ENCODE peak calls at places on chromosomes 12 and 14, in six cellular contexts. One of them, this sample, is unnamed.

GRCh38 chr14:57209561-57209960 is 59.1 kb downstream of the EXOC5 start:
- DNase-seq in Peyer's patch: no peak
- DNase-seq in stomach: no peak
- DNase-seq in IMR-90: peak; percentile 73
- DNase-seq in uterus: no peak
- DNase-seq in ovary: no peak
- DNase-seq in this sample: no peak

GRCh38 chr14:93041002-93041401 is 74.7 kb downstream of the ITPK1 start:
- DNase-seq in Peyer's patch: no peak
- DNase-seq in stomach: no peak
- DNase-seq in IMR-90: no peak
- DNase-seq in uterus: no peak
- DNase-seq in ovary: no peak
- DNase-seq in this sample: no peak

GRCh38 chr14:95319312-95320075 is at the start of gene CLMN:
- DNase-seq in Peyer's patch: peak; percentile 65
- DNase-seq in stomach: peak; percentile 53
- DNase-seq in IMR-90: peak; percentile 4
- DNase-seq in uterus: peak; percentile 60
- DNase-seq in ovary: peak; percentile 50
- DNase-seq in this sample: peak; percentile 15

GRCh38 chr12:57342207-57342691 is 88.6 kb downstream of the R3HDM2 start:
- DNase-seq in Peyer's patch: no peak
- DNase-seq in stomach: no peak
- DNase-seq in IMR-90: peak; percentile 54
- DNase-seq in uterus: no peak
- DNase-seq in ovary: peak; percentile 49
- DNase-seq in this sample: peak; percentile 90

GRCh38 chr12:53365245-53365904 is 14.6 kb upstream of the SP1 start:
- DNase-seq in Peyer's patch: no peak
- DNase-seq in stomach: no peak
- DNase-seq in IMR-90: peak; percentile 49
- DNase-seq in uterus: no peak
- DNase-seq in ovary: no peak
- DNase-seq in this sample: peak; percentile 32

GRCh38 chr14:99508896-99509629 is 27.9 kb downstream of the CCNK start:
- DNase-seq in Peyer's patch: no peak
- DNase-seq in stomach: peak; percentile 77
- DNase-seq in IMR-90: no peak
- DNase-seq in uterus: no peak
- DNase-seq in ovary: no peak
- DNase-seq in this sample: no peak

GRCh38 chr14:101734241-101734847 is 27.2 kb upstream of the PPP2R5C start:
- DNase-seq in Peyer's patch: no peak
- DNase-seq in stomach: no peak
- DNase-seq in IMR-90: no peak
- DNase-seq in uterus: no peak
- DNase-seq in ovary: no peak
- DNase-seq in this sample: no peak

GRCh38 chr14:76937181-76938091 is 91.1 kb downstream of the IRF2BPL start:
- DNase-seq in Peyer's patch: no peak
- DNase-seq in stomach: peak; percentile 39
- DNase-seq in IMR-90: peak; percentile 91
- DNase-seq in uterus: peak; percentile 73
- DNase-seq in ovary: peak; percentile 85
- DNase-seq in this sample: no peak

GRCh38 chr12:79776111-79776510 is 85.3 kb upstream of the PAWR start:
- DNase-seq in Peyer's patch: no peak
- DNase-seq in stomach: no peak
- DNase-seq in IMR-90: peak; percentile 68
- DNase-seq in uterus: no peak
- DNase-seq in ovary: no peak
- DNase-seq in this sample: no peak

GRCh38 chr14:104801284-104802119 is 601 bp downstream of the ZBTB42 start:
- DNase-seq in Peyer's patch: peak; percentile 66
- DNase-seq in stomach: peak; percentile 60
- DNase-seq in IMR-90: no peak
- DNase-seq in uterus: no peak
- DNase-seq in ovary: no peak
- DNase-seq in this sample: peak; percentile 54

GRCh38 chr14:104799239-104799599 is 1.7 kb upstream of the ZBTB42 start:
- DNase-seq in Peyer's patch: no peak
- DNase-seq in stomach: no peak
- DNase-seq in IMR-90: no peak
- DNase-seq in uterus: no peak
- DNase-seq in ovary: no peak
- DNase-seq in this sample: no peak

GRCh38 chr14:104798300-104799238 is 2.3 kb upstream of the ZBTB42 start:
- DNase-seq in Peyer's patch: no peak
- DNase-seq in stomach: no peak
- DNase-seq in IMR-90: no peak
- DNase-seq in uterus: no peak
- DNase-seq in ovary: no peak
- DNase-seq in this sample: no peak

GRCh38 chr14:104800600-104801283 is at the start of gene ZBTB42:
- DNase-seq in Peyer's patch: peak; percentile 94
- DNase-seq in stomach: peak; percentile 95
- DNase-seq in IMR-90: peak; percentile 48
- DNase-seq in uterus: peak; percentile 66
- DNase-seq in ovary: peak; percentile 67
- DNase-seq in this sample: peak; percentile 78

GRCh38 chr14:104799657-104800599 is 973 bp upstream of the ZBTB42 start:
- DNase-seq in Peyer's patch: peak; percentile 91
- DNase-seq in stomach: peak; percentile 90
- DNase-seq in IMR-90: peak; percentile 67
- DNase-seq in uterus: peak; percentile 88
- DNase-seq in ovary: peak; percentile 91
- DNase-seq in this sample: peak; percentile 93
- TF ChIP-seq POLR2A in Peyer's patch: no peak
- TF ChIP-seq POLR2A in stomach: no peak
- TF ChIP-seq POLR2A in IMR-90: no peak
- TF ChIP-seq POLR2A in uterus: peak; percentile 56
- TF ChIP-seq POLR2A in ovary: peak; percentile 50
- TF ChIP-seq POLR2A in this sample: no peak

DNA sequence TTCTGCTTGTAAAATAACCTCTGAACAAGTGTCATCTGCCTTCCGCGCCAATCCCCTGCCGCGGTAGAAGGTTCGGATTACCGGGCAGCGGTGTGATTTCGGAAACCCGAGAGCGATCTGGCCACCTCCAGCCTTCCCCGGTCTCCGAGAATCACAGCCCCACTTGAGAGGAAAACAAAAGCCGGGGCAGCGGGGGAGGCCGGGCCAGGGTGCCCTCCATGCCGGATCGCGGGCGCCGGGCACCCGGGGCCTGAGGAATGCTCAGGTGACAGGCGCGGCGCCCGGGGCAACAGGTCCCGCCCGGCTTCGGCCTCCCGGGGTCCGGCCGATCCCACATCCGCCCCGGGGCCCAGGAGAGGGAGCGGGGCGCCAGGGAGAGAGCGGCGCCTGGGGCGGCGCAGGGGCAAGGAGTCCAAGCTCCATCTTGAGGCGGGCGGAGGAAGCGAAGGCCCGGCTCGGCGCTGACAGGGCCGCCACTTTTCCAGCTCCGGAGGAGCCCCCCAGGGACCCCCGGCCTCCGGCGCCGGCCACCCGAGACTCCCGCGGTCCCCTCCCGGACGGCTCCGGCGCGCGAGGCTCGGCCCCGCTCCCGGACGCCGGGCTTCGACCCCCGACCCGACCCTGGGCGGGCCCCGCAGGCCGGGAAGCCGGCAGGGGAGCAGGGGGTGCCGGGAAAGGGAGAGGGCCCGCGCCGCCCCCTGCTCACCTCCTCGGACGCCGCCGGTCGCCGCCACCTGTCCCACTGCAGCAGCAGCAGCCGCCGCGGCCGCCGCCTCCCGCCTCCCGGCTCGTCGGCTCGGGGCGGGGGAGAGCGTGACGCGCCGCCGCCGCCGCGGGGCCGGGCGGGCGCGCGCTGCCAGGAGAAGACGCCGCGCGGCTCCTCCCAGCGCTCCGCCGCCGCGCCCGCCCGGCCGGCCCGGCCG is at the start of gene CLIP1:
- DNase-seq in Peyer's patch: peak; percentile 82
- DNase-seq in stomach: peak; percentile 72
- DNase-seq in IMR-90: peak; percentile 65
- DNase-seq in uterus: peak; percentile 69
- DNase-seq in ovary: peak; percentile 71
- DNase-seq in this sample: peak; percentile 86
- TF ChIP-seq POLR2A in Peyer's patch: peak; percentile 21
- TF ChIP-seq POLR2A in stomach: no peak
- TF ChIP-seq POLR2A in IMR-90: peak; percentile 75
- TF ChIP-seq POLR2A in uterus: peak; percentile 89
- TF ChIP-seq POLR2A in ovary: peak; percentile 65
- TF ChIP-seq POLR2A in this sample: peak; percentile 19

GRCh38 chr12:96265400-96265799 is 71.2 kb downstream of the ELK3 start:
- DNase-seq in Peyer's patch: no peak
- DNase-seq in stomach: no peak
- DNase-seq in IMR-90: no peak
- DNase-seq in uterus: no peak
- DNase-seq in ovary: no peak
- DNase-seq in this sample: no peak

GRCh38 chr12:96265836-96266235 is 71.7 kb downstream of the ELK3 start:
- DNase-seq in Peyer's patch: no peak
- DNase-seq in stomach: no peak
- DNase-seq in IMR-90: no peak
- DNase-seq in uterus: no peak
- DNase-seq in ovary: no peak
- DNase-seq in this sample: no peak

GRCh38 chr12:96261557-96261956 is 67.4 kb downstream of the ELK3 start:
- DNase-seq in Peyer's patch: no peak
- DNase-seq in stomach: no peak
- DNase-seq in IMR-90: peak; percentile 20
- DNase-seq in uterus: no peak
- DNase-seq in ovary: no peak
- DNase-seq in this sample: no peak

GRCh38 chr12:96263449-96263902 is 69.3 kb downstream of the ELK3 start:
- DNase-seq in Peyer's patch: no peak
- DNase-seq in stomach: peak; percentile 53
- DNase-seq in IMR-90: peak; percentile 46
- DNase-seq in uterus: no peak
- DNase-seq in ovary: no peak
- DNase-seq in this sample: no peak

GRCh38 chr12:96266238-96266637 is 72.1 kb downstream of the ELK3 start:
- DNase-seq in Peyer's patch: no peak
- DNase-seq in stomach: no peak
- DNase-seq in IMR-90: no peak
- DNase-seq in uterus: no peak
- DNase-seq in ovary: no peak
- DNase-seq in this sample: no peak
- TF ChIP-seq POLR2A in Peyer's patch: no peak
- TF ChIP-seq POLR2A in stomach: no peak
- TF ChIP-seq POLR2A in IMR-90: no peak
- TF ChIP-seq POLR2A in uterus: no peak
- TF ChIP-seq POLR2A in ovary: no peak
- TF ChIP-seq POLR2A in this sample: no peak

GRCh38 chr12:27523642-27524488 is at the start of gene PPFIBP1:
- DNase-seq in Peyer's patch: peak; percentile 100
- DNase-seq in stomach: peak; percentile 99
- DNase-seq in IMR-90: peak; percentile 97
- DNase-seq in uterus: peak; percentile 100
- DNase-seq in ovary: peak; percentile 100
- DNase-seq in this sample: peak; percentile 94
- TF ChIP-seq POLR2A in Peyer's patch: peak; percentile 88
- TF ChIP-seq POLR2A in stomach: peak; percentile 69
- TF ChIP-seq POLR2A in IMR-90: peak; percentile 90
- TF ChIP-seq POLR2A in uterus: peak; percentile 91
- TF ChIP-seq POLR2A in ovary: peak; percentile 93
- TF ChIP-seq POLR2A in this sample: peak; percentile 54

GRCh38 chr12:1606021-1606622 is 11.7 kb upstream of the FBXL14 start:
- DNase-seq in Peyer's patch: peak; percentile 87
- DNase-seq in stomach: peak; percentile 96
- DNase-seq in IMR-90: peak; percentile 84
- DNase-seq in uterus: peak; percentile 87
- DNase-seq in ovary: peak; percentile 96
- DNase-seq in this sample: peak; percentile 93
- TF ChIP-seq POLR2A in Peyer's patch: peak; percentile 42
- TF ChIP-seq POLR2A in stomach: no peak
- TF ChIP-seq POLR2A in IMR-90: no peak
- TF ChIP-seq POLR2A in uterus: peak; percentile 30
- TF ChIP-seq POLR2A in ovary: peak; percentile 60
- TF ChIP-seq POLR2A in this sample: peak; percentile 69

DNA sequence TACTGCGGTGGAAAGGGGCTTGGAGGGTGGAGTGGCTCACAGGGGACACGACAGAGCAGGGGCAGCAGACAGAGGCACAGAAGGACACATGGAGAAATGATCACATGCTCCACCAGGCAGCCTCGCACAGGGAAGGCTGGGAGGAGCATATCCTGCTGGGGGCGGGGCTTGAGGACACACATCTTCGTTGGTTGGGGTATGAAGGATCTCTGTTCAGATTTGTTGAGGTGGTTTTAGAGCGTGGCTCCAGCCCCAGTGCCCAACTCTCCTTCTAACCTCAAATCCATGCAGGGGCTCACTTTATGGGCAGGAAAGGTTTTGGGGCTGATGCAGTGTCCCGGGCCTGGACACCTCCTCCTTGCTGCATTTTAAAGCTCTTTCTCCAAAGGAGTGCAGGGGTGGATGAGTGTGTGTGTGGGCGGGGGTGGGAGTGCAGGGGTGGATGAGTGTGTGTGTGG is 741 bp upstream of the P3H3 start:
- DNase-seq in Peyer's patch: peak; percentile 81
- DNase-seq in stomach: peak; percentile 79
- DNase-seq in IMR-90: peak; percentile 79
- DNase-seq in uterus: peak; percentile 92
- DNase-seq in ovary: peak; percentile 94
- DNase-seq in this sample: no peak
- TF ChIP-seq POLR2A in Peyer's patch: no peak
- TF ChIP-seq POLR2A in stomach: no peak
- TF ChIP-seq POLR2A in IMR-90: no peak
- TF ChIP-seq POLR2A in uterus: peak; percentile 21
- TF ChIP-seq POLR2A in ovary: peak; percentile 15
- TF ChIP-seq POLR2A in this sample: no peak

DNA sequence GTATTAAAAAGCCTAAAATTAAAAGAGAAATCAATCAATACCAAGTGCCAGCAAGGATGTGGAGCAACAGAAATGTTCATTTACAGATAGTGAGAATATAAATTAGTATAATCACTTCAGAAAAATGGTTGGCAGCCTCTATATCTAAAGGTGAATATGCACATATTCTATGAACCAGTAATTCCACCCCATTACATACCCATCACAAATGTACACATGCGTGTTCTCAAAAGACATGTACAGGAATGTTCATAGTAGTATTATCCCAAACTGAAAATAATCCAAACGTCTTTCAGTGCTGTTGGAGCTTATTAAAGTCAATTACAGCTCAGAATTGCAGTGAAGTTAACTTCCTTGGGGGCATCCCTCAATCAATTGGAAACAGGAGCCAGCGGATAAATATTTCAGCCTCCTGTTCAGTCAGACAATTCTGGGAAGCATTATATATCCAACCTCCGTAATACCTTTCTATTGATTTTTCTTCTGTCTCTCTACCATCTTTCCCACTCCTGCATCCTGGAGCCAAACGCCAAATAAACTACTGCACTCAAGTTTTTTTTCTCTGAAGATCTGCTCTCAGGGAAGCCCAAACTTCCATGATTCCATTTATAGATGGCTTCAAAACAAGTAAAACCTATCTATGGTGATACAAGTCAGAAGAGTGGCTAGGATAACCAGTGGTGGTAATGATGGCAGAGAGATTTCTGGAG is 45.0 kb upstream of the OR5AU1 start:
- DNase-seq in Peyer's patch: no peak
- DNase-seq in stomach: no peak
- DNase-seq in IMR-90: no peak
- DNase-seq in uterus: no peak
- DNase-seq in ovary: no peak
- DNase-seq in this sample: no peak
- TF ChIP-seq POLR2A in Peyer's patch: no peak
- TF ChIP-seq POLR2A in stomach: no peak
- TF ChIP-seq POLR2A in IMR-90: no peak
- TF ChIP-seq POLR2A in uterus: no peak
- TF ChIP-seq POLR2A in ovary: no peak
- TF ChIP-seq POLR2A in this sample: no peak

This sample was measured in erythroblast.